ENCODE peak calls at places on chromosomes 3 and 15, in five cellular contexts. W is colonic mucosa, P is GM12865, J is GM06990, U is endodermal cell. T is an unnamed sample.

GRCh38 chr3:192326656-192327055 is 400.7 kb downstream of the FGF12 start:
- DNase-seq in W (no peak), J (no peak), U (no peak), P (no peak), T (no peak)

GRCh38 chr3:36663666-36664291 is 100.6 kb downstream of the DCLK3 start:
- DNase-seq in W (no peak), P (peak), U (no peak), J (no peak), T (no peak)

GRCh38 chr3:112995800-112996199 is 5.0 kb downstream of the GTPBP8 start:
- DNase-seq in U (no peak), P (no peak), J (no peak), W (no peak), T (no peak)

GRCh38 chr3:184486614-184487013 is 75.0 kb upstream of the EPHB3 start:
- DNase-seq in J (no peak), P (no peak), U (no peak), W (no peak), T (no peak)

GRCh38 chr3:26058774-26059455 is 269.0 kb downstream of the OXSM start:
- DNase-seq in U (no peak), P (no peak), J (no peak), W (no peak), T (no peak)

GRCh38 chr15:48565560-48566482 is 79.7 kb downstream of the FBN1 start:
- DNase-seq in W (no peak), J (no peak), U (no peak), P (no peak), T (no peak)

GRCh38 chr3:9779721-9780450 is 10.1 kb upstream of the CAMK1 start:
- DNase-seq in P (peak), U (no peak), W (no peak), J (peak), T (no peak)

GRCh38 chr3:69865920-69866679 is 126.8 kb downstream of the MITF start:
- DNase-seq in W (peak), J (no peak), U (peak), P (no peak), T (no peak)

GRCh38 chr15:46312133-46312740 is 677.4 kb downstream of the SQOR start:
- DNase-seq in U (peak), J (no peak), W (peak), P (peak), T (peak)

GRCh38 chr15:64895285-64896065 is 16.2 kb upstream of the ANKDD1A start:
- DNase-seq in J (peak), U (peak), W (no peak), P (peak), T (no peak)

GRCh38 chr15:30649952-30650929 is 24.3 kb downstream of the ARHGAP11B start:
- DNase-seq in U (no peak), J (peak), P (peak), W (no peak), T (no peak)

GRCh38 chr3:161064413-161064812 is 40.7 kb downstream of the B3GALNT1 start:
- DNase-seq in J (no peak), U (no peak), P (no peak), W (no peak), T (no peak)

GRCh38 chr3:126928921-126929485 is 53.9 kb upstream of the PLXNA1 start:
- DNase-seq in U (no peak), P (no peak), J (no peak), W (no peak), T (no peak)
- H3K4me3 ChIP-seq in U (no peak), P (no peak), J (no peak), W (no peak), T (no peak)

GRCh38 chr3:46098319-46098761 is 71.1 kb upstream of the XCR1 start:
- DNase-seq in U (no peak), J (peak), P (peak), W (no peak), T (peak)
- H3K4me3 ChIP-seq in U (no peak), J (no peak), P (peak), W (no peak), T (no peak)

GRCh38 chr3:109114746-109115145 is 3.2 kb downstream of the MORC1 start:
- DNase-seq in P (no peak), U (no peak), J (no peak), W (no peak), T (no peak)

GRCh38 chr3:109122690-109123089 is 4.8 kb upstream of the MORC1 start:
- DNase-seq in J (no peak), W (no peak), U (no peak), P (no peak), T (no peak)

GRCh38 chr3:109117939-109118338 is at the start of gene MORC1:
- DNase-seq in U (no peak), J (peak), P (no peak), W (no peak), T (no peak)

GRCh38 chr3:109115451-109115850 is 2.5 kb downstream of the MORC1 start:
- DNase-seq in P (no peak), W (no peak), U (no peak), J (no peak), T (no peak)

GRCh38 chr3:109118584-109118983 is 650 bp upstream of the MORC1 start:
- DNase-seq in W (no peak), P (no peak), J (no peak), U (no peak), T (no peak)
- H3K4me3 ChIP-seq in W (no peak), P (no peak), J (no peak), U (no peak), T (no peak)

DNA sequence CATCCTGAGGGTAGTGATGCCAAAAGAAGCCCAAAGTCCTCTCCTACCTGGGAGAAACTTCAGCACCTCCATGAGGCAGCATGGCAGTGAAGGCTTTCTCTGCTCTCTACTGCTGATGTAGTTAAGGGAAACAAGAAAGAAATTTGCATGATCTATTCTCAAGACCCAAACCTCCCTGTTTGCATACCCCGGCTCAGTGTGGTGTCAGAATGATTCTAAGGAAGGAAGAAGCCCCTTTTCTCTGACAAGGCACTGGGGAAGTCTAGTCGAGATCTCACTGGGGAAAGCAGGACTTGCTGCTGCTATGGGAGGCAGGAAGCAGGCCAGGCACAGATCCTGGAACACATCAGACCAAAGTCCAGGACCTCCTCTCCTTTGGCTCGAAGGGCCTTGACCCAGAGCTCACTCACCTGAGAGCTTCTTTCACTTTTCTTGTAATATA is 89.4 kb upstream of the ICE2 start:
- DNase-seq in J (peak), P (peak), W (no peak), U (peak), T (no peak)
- H3K4me3 ChIP-seq in J (peak), P (peak), W (no peak), U (no peak), T (no peak)

DNA sequence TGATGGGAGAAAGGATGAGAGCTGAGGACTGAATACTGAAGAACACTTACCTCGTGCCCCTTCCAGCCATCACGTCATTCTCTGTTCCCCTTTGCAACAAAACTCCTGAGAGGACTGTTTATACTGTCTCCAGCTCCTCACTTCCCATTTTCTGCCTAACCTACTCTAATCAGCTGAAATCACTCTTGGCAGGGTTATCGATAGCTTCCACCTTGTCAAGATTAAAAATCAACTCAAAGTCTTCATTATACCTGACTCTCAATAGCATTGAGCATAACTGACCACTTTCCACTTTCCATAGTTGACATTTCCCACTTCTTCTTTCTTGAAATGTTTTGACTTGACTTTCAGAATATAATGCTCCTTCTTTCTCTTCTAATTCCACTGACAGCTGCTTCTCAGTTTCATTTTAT is 4.3 kb downstream of the BTBD1 start:
- DNase-seq in U (no peak), W (no peak), P (peak), J (no peak), T (no peak)
- H3K4me3 ChIP-seq in U (peak), W (no peak), P (peak), J (peak), T (no peak)

DNA sequence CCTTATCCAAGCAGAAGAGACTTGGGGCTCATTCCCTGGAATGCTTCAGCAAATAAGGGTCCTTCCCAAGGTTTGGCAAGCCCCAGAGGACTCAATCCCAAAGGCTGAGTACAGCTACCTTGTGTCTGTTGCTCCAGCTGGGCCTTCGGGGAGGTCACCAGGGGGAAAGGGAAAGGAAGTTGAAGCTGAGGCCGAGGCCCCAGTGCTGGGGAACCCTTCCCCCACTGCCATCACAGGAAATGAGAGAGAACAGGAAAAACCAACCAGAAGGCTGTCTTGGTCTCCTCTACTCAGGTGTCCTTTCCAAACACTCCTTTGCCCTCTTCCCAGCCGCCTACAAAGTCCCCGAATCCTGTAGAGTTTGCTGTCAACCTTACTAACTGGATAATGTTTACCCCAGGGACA is 5.7 kb downstream of the CSRNP1 start:
- DNase-seq in P (peak), W (peak), J (no peak), U (peak), T (no peak)
- H3K4me3 ChIP-seq in P (peak), W (peak), J (peak), U (no peak), T (peak)

GRCh38 chr3:187292186-187292585 is 649 bp upstream of the MASP1 start:
- DNase-seq in J (no peak), P (no peak), U (no peak), W (no peak), T (no peak)
- H3K4me3 ChIP-seq in J (no peak), P (no peak), U (peak), W (no peak), T (no peak)

T was measured in effector memory CD4-positive, alpha-beta T cell.